ENCODE peak calls at places on chromosomes 3 and 15, in seven cellular contexts. C is fibroblast of the aortic adventitia; L is left cardiac atrium; E is fibroblast of mammary gland; P is RPMI7951; N is renal cortical epithelial cell; H is activated naive CD4-positive, alpha-beta T cell. R is an unnamed sample.

GRCh38 chr15:42338500-42338899 is 20.8 kb upstream of the CAPN3 start:
- DNase-seq in N (no peak), E (no peak), P (no peak), C (no peak), H (no peak), L (no peak), R (no peak)

GRCh38 chr15:63063164-63063756 is 20.7 kb downstream of the TPM1 start:
- DNase-seq in C (no peak), P (peak), E (no peak), N (no peak), H (no peak), L (no peak), R (no peak)

GRCh38 chr15:73538563-73539211 is 94.5 kb downstream of the NPTN start:
- DNase-seq in E (no peak), P (no peak), C (no peak), L (no peak), N (no peak), H (no peak), R (no peak)

GRCh38 chr3:141659821-141660597 is 78.1 kb upstream of the RNF7 start:
- DNase-seq in H (no peak), E (no peak), L (peak), P (peak), C (peak), N (no peak), R (no peak)

GRCh38 chr3:64351713-64352595 is 126.7 kb upstream of the PRICKLE2 start:
- DNase-seq in L (no peak), N (peak), P (peak), H (no peak), C (peak), E (no peak), R (no peak)

GRCh38 chr3:33315826-33316225 is 38.6 kb downstream of the FBXL2 start:
- DNase-seq in E (peak), N (peak), H (no peak), P (no peak), C (peak), L (no peak), R (no peak)

GRCh38 chr15:49154799-49155109 is 645 bp downstream of the COPS2 start:
- DNase-seq in E (no peak), C (no peak), P (no peak), H (no peak), N (no peak), L (no peak), R (no peak)

GRCh38 chr3:6921876-6922275 is 61.0 kb downstream of the GRM7 start:
- DNase-seq in L (no peak), P (no peak), E (no peak), H (no peak), N (no peak), C (no peak), R (no peak)

GRCh38 chr15:45372032-45372995 is 6.0 kb downstream of the GATM start:
- DNase-seq in H (no peak), C (no peak), E (no peak), P (peak), N (peak), L (no peak), R (no peak)

GRCh38 chr15:55742927-55743614 is at the start of gene PRTG:
- DNase-seq in E (peak), N (peak), L (peak), P (peak), H (no peak), C (peak), R (no peak)

GRCh38 chr3:60913474-60913873 is 337.8 kb downstream of the FHIT start:
- DNase-seq in N (no peak), E (no peak), P (no peak), C (no peak), L (no peak), H (no peak), R (no peak)

GRCh38 chr15:38746211-38746610 is 181.6 kb upstream of the RASGRP1 start:
- DNase-seq in P (peak), C (no peak), N (no peak), E (no peak), L (no peak), H (no peak), R (no peak)

GRCh38 chr3:194183271-194183670 is 47.3 kb downstream of the HES1 start:
- DNase-seq in L (no peak), P (no peak), C (no peak), N (no peak), E (no peak), H (no peak), R (no peak)

GRCh38 chr3:192408721-192409151 is 318.6 kb downstream of the FGF12 start:
- DNase-seq in P (no peak), E (no peak), L (peak), H (no peak), C (no peak), N (no peak), R (no peak)

GRCh38 chr3:13433931-13434330 is 13.8 kb upstream of the NUP210 start:
- DNase-seq in N (no peak), E (no peak), L (no peak), P (no peak), C (no peak), H (no peak), R (no peak)

GRCh38 chr15:32715276-32715675 is 2.5 kb upstream of the GREM1 start:
- DNase-seq in E (peak), P (no peak), N (peak), H (no peak), C (no peak), L (no peak), R (no peak)

GRCh38 chr3:196141866-196142673 is 60.2 kb upstream of the TFRC start:
- DNase-seq in N (peak), C (no peak), E (no peak), P (no peak), L (no peak), H (no peak), R (no peak)

GRCh38 chr3:189944285-189945145 is 176.2 kb downstream of the P3H2 start:
- DNase-seq in E (no peak), N (peak), H (no peak), C (no peak), P (peak), L (no peak), R (no peak)

GRCh38 chr3:188243124-188243795 is 89.3 kb downstream of the LPP start:
- DNase-seq in L (no peak), E (no peak), H (no peak), N (peak), C (no peak), P (peak), R (no peak)

GRCh38 chr3:110062711-110063110 is 725.4 kb upstream of the DPPA4 start:
- DNase-seq in E (no peak), N (no peak), L (no peak), C (no peak), P (no peak), H (no peak), R (no peak)

GRCh38 chr15:40054746-40055575 is 16.0 kb upstream of the SRP14 start:
- DNase-seq in H (no peak), N (peak), P (peak), L (no peak), C (peak), E (peak), R (no peak)

GRCh38 chr3:112018712-112019111 is 15.8 kb upstream of the TMPRSS7 start:
- DNase-seq in L (no peak), C (no peak), H (no peak), P (no peak), E (no peak), N (no peak), R (no peak)

GRCh38 chr15:96300808-96301207 is 29.7 kb upstream of the NR2F2 start:
- DNase-seq in P (no peak), L (no peak), N (no peak), C (no peak), E (no peak), H (no peak), R (no peak)

GRCh38 chr15:60328852-60329443 is 68.8 kb downstream of the ANXA2 start:
- DNase-seq in L (no peak), P (peak), C (peak), H (no peak), N (no peak), E (peak), R (no peak)

GRCh38 chr3:179446501-179446900 is 4.8 kb downstream of the GNB4 start:
- DNase-seq in L (no peak), C (peak), P (peak), N (peak), H (no peak), E (peak), R (no peak)

GRCh38 chr3:107241217-107241616 is 136.0 kb upstream of the CCDC54 start:
- DNase-seq in L (peak), E (peak), H (no peak), N (peak), P (peak), C (no peak), R (no peak)

GRCh38 chr3:139414608-139415224 is 25.3 kb upstream of the COPB2 start:
- DNase-seq in L (no peak), E (no peak), P (no peak), H (no peak), N (no peak), C (no peak), R (no peak)

GRCh38 chr3:126216416-126216815 is 36.0 kb upstream of the ALDH1L1 start:
- DNase-seq in H (no peak), P (peak), E (peak), L (no peak), N (peak), C (peak), R (no peak)

GRCh38 chr15:69749797-69750196 is 297.2 kb downstream of the RPLP1 start:
- DNase-seq in H (no peak), C (no peak), N (no peak), P (no peak), L (no peak), E (no peak), R (no peak)

GRCh38 chr3:55380561-55380960 is 106.5 kb downstream of the WNT5A start:
- DNase-seq in P (no peak), H (no peak), N (no peak), L (no peak), C (no peak), E (no peak), R (no peak)

GRCh38 chr3:69838217-69838616 is 99.0 kb downstream of the MITF start:
- DNase-seq in P (peak), C (peak), E (peak), H (no peak), N (no peak), L (no peak), R (no peak)

GRCh38 chr3:129929383-129929782 is 35.9 kb upstream of the TMCC1 start:
- DNase-seq in E (no peak), P (no peak), N (no peak), C (no peak), L (no peak), H (no peak), R (no peak)

GRCh38 chr15:78564743-78565096 is 600 bp upstream of the CHRNA5 start:
- DNase-seq in L (no peak), E (no peak), H (no peak), P (no peak), N (no peak), C (no peak), R (no peak)

GRCh38 chr15:47218295-47218694 is 499.0 kb upstream of the SEMA6D start:
- DNase-seq in P (no peak), C (peak), L (no peak), E (no peak), N (no peak), H (no peak), R (no peak)

GRCh38 chr15:28107111-28107893 is 8.2 kb upstream of the OCA2 start:
- DNase-seq in H (no peak), N (no peak), E (peak), C (peak), L (no peak), P (no peak), R (peak)

GRCh38 chr3:129614927-129615363 is 8.5 kb upstream of the PLXND1 start:
- DNase-seq in H (no peak), N (no peak), L (peak), C (peak), P (no peak), E (no peak), R (no peak)

GRCh38 chr15:92650256-92650655 is 5.3 kb downstream of the FAM174B start:
- DNase-seq in C (peak), N (no peak), H (no peak), E (no peak), P (peak), L (no peak), R (no peak)

GRCh38 chr3:58776231-58776630 is 109.7 kb upstream of the FAM3D start:
- DNase-seq in E (peak), N (no peak), H (no peak), P (peak), L (no peak), C (no peak), R (no peak)